ENCODE peak calls at places on chromosome X, in five cellular contexts. One of them, this sample, is unnamed.
A peak's percentile ranks its signal among the peaks of the same experiment; 100 is the strongest.

GRCh38 chrX:34578237-34578636 is 78.8 kb downstream of the TMEM47 start:
- DNase-seq in K562: peak; percentile 0
- DNase-seq in IMR-90: peak; percentile 56
- DNase-seq in H1: no peak
- DNase-seq in HepG2: no peak
- DNase-seq in this sample: peak; percentile 0

GRCh38 chrX:102155806-102156179 is at the start of gene BEX5:
- DNase-seq in IMR-90: no peak
- DNase-seq in H1: no peak
- DNase-seq in HepG2: no peak
- DNase-seq in K562: peak; percentile 52
- DNase-seq in this sample: no peak

GRCh38 chrX:107448625-107449468 is 605 bp upstream of the FRMPD3 start:
- DNase-seq in K562: no peak
- DNase-seq in IMR-90: no peak
- DNase-seq in HepG2: no peak
- DNase-seq in H1: peak; percentile 55
- DNase-seq in this sample: peak; percentile 13

GRCh38 chrX:44997282-44997813 is 124.4 kb downstream of the KDM6A start:
- DNase-seq in IMR-90: no peak
- DNase-seq in K562: no peak
- DNase-seq in H1: no peak
- DNase-seq in HepG2: no peak
- DNase-seq in this sample: no peak

GRCh38 chrX:40877869-40878268 is 142.5 kb upstream of the MED14 start:
- DNase-seq in H1: no peak
- DNase-seq in K562: peak; percentile 13
- DNase-seq in HepG2: peak; percentile 8
- DNase-seq in IMR-90: peak; percentile 39
- DNase-seq in this sample: peak; percentile 37

GRCh38 chrX:150870487-150871340 is 27.8 kb downstream of the CD99L2 start:
- DNase-seq in IMR-90: peak; percentile 38
- DNase-seq in K562: no peak
- DNase-seq in HepG2: no peak
- DNase-seq in H1: no peak
- DNase-seq in this sample: no peak

GRCh38 chrX:13689519-13690211 is 737 bp downstream of the RAB9A start:
- DNase-seq in H1: no peak
- DNase-seq in K562: peak; percentile 42
- DNase-seq in HepG2: no peak
- DNase-seq in IMR-90: peak; percentile 40
- DNase-seq in this sample: no peak

GRCh38 chrX:13888284-13888683 is 71.4 kb upstream of the GPM6B start:
- DNase-seq in H1: no peak
- DNase-seq in IMR-90: no peak
- DNase-seq in K562: no peak
- DNase-seq in HepG2: no peak
- DNase-seq in this sample: no peak

GRCh38 chrX:120697053-120697452 is 67.2 kb upstream of the C1GALT1C1 start:
- DNase-seq in K562: no peak
- DNase-seq in HepG2: no peak
- DNase-seq in H1: no peak
- DNase-seq in IMR-90: no peak
- DNase-seq in this sample: no peak

GRCh38 chrX:49183701-49184281 is 2.4 kb downstream of the PRICKLE3 start:
- DNase-seq in HepG2: no peak
- DNase-seq in H1: no peak
- DNase-seq in IMR-90: no peak
- DNase-seq in K562: no peak
- DNase-seq in this sample: no peak

GRCh38 chrX:30975467-30975866 is 86.4 kb upstream of the TAB3 start:
- DNase-seq in IMR-90: no peak
- DNase-seq in HepG2: peak; percentile 70
- DNase-seq in K562: no peak
- DNase-seq in H1: no peak
- DNase-seq in this sample: no peak

GRCh38 chrX:68273887-68274286 is 159.4 kb downstream of the OPHN1 start:
- DNase-seq in K562: peak; percentile 34
- DNase-seq in IMR-90: peak; percentile 17
- DNase-seq in HepG2: no peak
- DNase-seq in H1: no peak
- DNase-seq in this sample: peak; percentile 25
- TF ChIP-seq MAFK in K562: no peak
- TF ChIP-seq MAFK in IMR-90: no peak
- TF ChIP-seq MAFK in HepG2: no peak
- TF ChIP-seq MAFK in H1: no peak
- TF ChIP-seq MAFK in this sample: no peak

GRCh38 chrX:42751573-42751972 is 26.4 kb downstream of the PPP1R2C start:
- DNase-seq in IMR-90: peak; percentile 15
- DNase-seq in H1: no peak
- DNase-seq in K562: no peak
- DNase-seq in HepG2: no peak
- DNase-seq in this sample: no peak
- TF ChIP-seq MAFK in IMR-90: no peak
- TF ChIP-seq MAFK in H1: no peak
- TF ChIP-seq MAFK in K562: no peak
- TF ChIP-seq MAFK in HepG2: no peak
- TF ChIP-seq MAFK in this sample: no peak

DNA sequence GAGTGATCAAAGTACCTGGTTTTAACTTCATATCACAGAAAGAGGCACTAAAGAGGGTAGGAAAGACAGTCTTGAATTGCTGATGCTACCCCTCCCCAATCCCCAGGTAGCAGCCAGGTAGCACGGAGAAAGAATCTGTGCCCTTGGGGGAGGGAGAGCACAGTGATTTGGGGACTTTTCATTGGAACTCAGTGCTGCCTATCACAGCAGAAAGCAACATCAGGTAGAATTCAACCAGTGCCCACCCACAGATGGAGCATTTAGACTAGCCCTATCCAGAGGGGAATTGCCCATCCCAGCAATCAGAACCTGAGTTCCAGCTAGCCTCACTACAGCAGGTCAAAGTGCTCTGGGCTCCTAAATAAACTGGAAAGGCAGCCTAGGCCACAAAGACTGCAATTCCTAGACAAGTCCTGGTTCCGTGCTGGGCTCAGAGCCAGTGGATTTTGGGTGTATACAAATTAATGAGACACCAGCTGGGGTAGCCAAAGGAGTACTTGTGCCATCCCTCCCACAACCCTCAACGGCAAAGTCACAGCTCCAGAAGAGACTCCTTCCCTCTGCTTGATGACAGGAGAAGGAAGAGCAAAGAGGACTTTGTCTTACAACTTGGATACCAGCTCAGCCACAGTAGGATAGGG is 228.1 kb downstream of the THOC2 start:
- DNase-seq in IMR-90: no peak
- DNase-seq in H1: no peak
- DNase-seq in HepG2: no peak
- DNase-seq in K562: no peak
- DNase-seq in this sample: no peak
- TF ChIP-seq MAFK in IMR-90: no peak
- TF ChIP-seq MAFK in H1: no peak
- TF ChIP-seq MAFK in HepG2: no peak
- TF ChIP-seq MAFK in K562: no peak
- TF ChIP-seq MAFK in this sample: no peak

DNA sequence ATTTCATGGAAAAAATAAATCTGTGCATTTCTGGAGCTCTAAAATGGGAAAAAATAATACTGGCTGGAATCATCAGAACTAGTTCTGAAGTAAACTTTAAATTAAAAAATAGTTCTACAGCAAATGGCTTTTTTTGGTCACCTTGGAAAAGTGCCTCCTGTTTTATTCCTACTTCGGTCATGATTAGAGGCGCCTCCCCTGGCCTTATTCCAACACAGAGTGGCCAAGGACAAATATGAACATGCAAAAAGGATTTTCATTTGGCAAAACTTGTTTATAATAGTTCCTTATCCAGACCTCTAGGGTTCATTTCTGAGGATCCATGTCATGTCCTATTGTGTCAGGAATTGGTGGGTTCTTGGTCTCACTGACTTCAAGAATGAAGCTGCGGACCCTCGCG is 11.1 kb upstream of the KLF8 start:
- DNase-seq in H1: no peak
- DNase-seq in HepG2: no peak
- DNase-seq in K562: no peak
- DNase-seq in IMR-90: no peak
- DNase-seq in this sample: no peak
- TF ChIP-seq MAFK in H1: no peak
- TF ChIP-seq MAFK in HepG2: no peak
- TF ChIP-seq MAFK in K562: no peak
- TF ChIP-seq MAFK in IMR-90: no peak
- TF ChIP-seq MAFK in this sample: no peak

GRCh38 chrX:71195959-71196727 is 26.9 kb upstream of the GJB1 start:
- DNase-seq in H1: no peak
- DNase-seq in K562: no peak
- DNase-seq in IMR-90: no peak
- DNase-seq in HepG2: no peak
- DNase-seq in this sample: no peak

GRCh38 chrX:71199252-71199651 is 23.8 kb upstream of the GJB1 start:
- DNase-seq in HepG2: no peak
- DNase-seq in K562: no peak
- DNase-seq in IMR-90: no peak
- DNase-seq in H1: no peak
- DNase-seq in this sample: no peak

DNA sequence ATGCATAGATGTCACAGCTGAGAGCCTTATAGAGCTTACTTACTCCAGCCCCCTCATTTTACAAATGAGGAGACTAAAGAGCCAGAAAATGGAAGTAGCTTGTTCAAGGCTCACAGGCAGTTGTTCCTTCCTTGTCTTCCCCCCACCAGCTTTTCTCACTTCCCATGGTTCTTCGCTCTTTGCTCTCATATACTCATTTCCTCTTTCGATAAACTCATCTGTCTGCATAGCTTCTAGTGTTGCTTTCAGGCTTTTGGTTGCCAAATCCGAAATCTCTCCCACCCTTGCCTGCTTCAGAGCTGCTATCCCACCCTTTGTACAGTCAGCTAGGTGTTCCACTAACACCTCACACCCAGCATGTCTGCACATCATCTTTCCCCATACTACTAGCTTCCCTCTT is 25.0 kb upstream of the GJB1 start:
- DNase-seq in K562: no peak
- DNase-seq in H1: no peak
- DNase-seq in HepG2: no peak
- DNase-seq in IMR-90: no peak
- DNase-seq in this sample: no peak
- TF ChIP-seq MAFK in K562: no peak
- TF ChIP-seq MAFK in H1: no peak
- TF ChIP-seq MAFK in HepG2: no peak
- TF ChIP-seq MAFK in IMR-90: no peak
- TF ChIP-seq MAFK in this sample: no peak

GRCh38 chrX:132836471-132836870 is 122.0 kb downstream of the HS6ST2 start:
- DNase-seq in IMR-90: no peak
- DNase-seq in H1: no peak
- DNase-seq in K562: no peak
- DNase-seq in HepG2: no peak
- DNase-seq in this sample: no peak
- TF ChIP-seq MAFK in IMR-90: no peak
- TF ChIP-seq MAFK in H1: no peak
- TF ChIP-seq MAFK in K562: no peak
- TF ChIP-seq MAFK in HepG2: no peak
- TF ChIP-seq MAFK in this sample: no peak

GRCh38 chrX:80512924-80513323 is 92.7 kb downstream of the TENT5D start:
- DNase-seq in IMR-90: no peak
- DNase-seq in K562: peak; percentile 19
- DNase-seq in H1: no peak
- DNase-seq in HepG2: no peak
- DNase-seq in this sample: no peak

GRCh38 chrX:80513620-80514019 is 93.4 kb downstream of the TENT5D start:
- DNase-seq in HepG2: no peak
- DNase-seq in H1: no peak
- DNase-seq in IMR-90: no peak
- DNase-seq in K562: peak; percentile 20
- DNase-seq in this sample: no peak

DNA sequence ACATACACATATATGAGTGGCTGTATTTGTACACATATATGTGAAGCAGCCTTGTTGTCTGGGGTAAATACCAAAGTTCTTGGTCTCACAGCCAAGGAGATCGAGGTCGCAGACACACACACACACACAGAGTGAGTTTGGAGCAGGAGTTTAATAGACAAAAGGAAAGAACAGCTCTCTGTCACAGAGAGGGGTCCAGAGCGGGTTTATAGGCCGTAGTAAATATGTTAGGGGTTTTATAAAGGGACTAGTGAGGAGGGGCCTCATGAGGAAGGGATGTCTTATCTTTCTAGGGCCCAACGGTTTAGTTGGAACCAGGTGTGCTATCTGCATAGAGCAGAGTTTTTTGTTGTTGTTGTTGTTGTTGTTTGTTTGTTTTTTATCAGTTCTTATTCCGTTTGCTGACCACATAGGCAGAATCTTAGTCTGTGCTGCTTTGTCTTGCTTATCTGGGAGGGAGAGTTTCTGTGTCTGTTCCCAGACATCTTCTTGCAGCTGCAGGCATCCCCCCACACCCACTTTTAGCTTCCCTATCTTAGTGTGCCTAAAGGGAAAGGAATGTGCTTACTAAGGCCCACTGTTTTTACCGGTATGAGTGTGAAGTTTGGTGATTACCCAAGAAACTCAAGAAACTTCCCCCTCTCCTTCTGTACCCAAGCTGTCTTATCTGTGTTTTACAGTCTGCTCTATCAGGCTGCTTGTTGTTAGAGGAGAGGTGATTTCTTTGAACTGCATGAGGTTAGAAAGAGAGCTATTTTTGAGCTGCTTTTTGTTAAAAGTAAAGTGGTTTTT is 91.9 kb downstream of the TENT5D start:
- DNase-seq in IMR-90: no peak
- DNase-seq in K562: peak; percentile 87
- DNase-seq in H1: no peak
- DNase-seq in HepG2: no peak
- DNase-seq in this sample: no peak
- TF ChIP-seq MAFK in IMR-90: no peak
- TF ChIP-seq MAFK in K562: peak; percentile 63
- TF ChIP-seq MAFK in H1: no peak
- TF ChIP-seq MAFK in HepG2: no peak
- TF ChIP-seq MAFK in this sample: no peak

GRCh38 chrX:132689741-132690140 is 200.9 kb upstream of the MBNL3 start:
- DNase-seq in HepG2: no peak
- DNase-seq in H1: no peak
- DNase-seq in K562: no peak
- DNase-seq in IMR-90: no peak
- DNase-seq in this sample: no peak
- TF ChIP-seq MAFK in HepG2: no peak
- TF ChIP-seq MAFK in H1: no peak
- TF ChIP-seq MAFK in K562: no peak
- TF ChIP-seq MAFK in IMR-90: no peak
- TF ChIP-seq MAFK in this sample: no peak

GRCh38 chrX:109472939-109473713 is 8.8 kb downstream of the GUCY2F start:
- DNase-seq in HepG2: peak; percentile 42
- DNase-seq in IMR-90: peak; percentile 31
- DNase-seq in K562: peak; percentile 42
- DNase-seq in H1: peak; percentile 48
- DNase-seq in this sample: no peak

GRCh38 chrX:109475174-109475891 is 6.6 kb downstream of the GUCY2F start:
- DNase-seq in K562: peak; percentile 48
- DNase-seq in H1: peak; percentile 54
- DNase-seq in IMR-90: peak; percentile 34
- DNase-seq in HepG2: peak; percentile 35
- DNase-seq in this sample: peak; percentile 18
- TF ChIP-seq MAFK in K562: no peak
- TF ChIP-seq MAFK in H1: no peak
- TF ChIP-seq MAFK in IMR-90: no peak
- TF ChIP-seq MAFK in HepG2: no peak
- TF ChIP-seq MAFK in this sample: no peak

GRCh38 chrX:56798866-56799864 is 70.1 kb downstream of the NBDY start:
- DNase-seq in HepG2: peak; percentile 10
- DNase-seq in H1: peak; percentile 28
- DNase-seq in K562: no peak
- DNase-seq in IMR-90: no peak
- DNase-seq in this sample: no peak
- TF ChIP-seq MAFK in HepG2: no peak
- TF ChIP-seq MAFK in H1: no peak
- TF ChIP-seq MAFK in K562: no peak
- TF ChIP-seq MAFK in IMR-90: no peak
- TF ChIP-seq MAFK in this sample: no peak

This sample was measured in A549.